ENCODE peak calls at places on chromosomes 11 and 22, in four cellular contexts. Q is AG04450, K is prostate gland, S is ovary. C is an unnamed sample.
A peak's percentile ranks its signal among the peaks of the same experiment; 100 is the strongest.

GRCh38 chr11:17351510-17352176 is at the start of gene NCR3LG1:
- DNase-seq in Q (peak; percentile 36), K (peak; percentile 23), S (peak; percentile 84), C (no peak)

GRCh38 chr22:31141551-31141950 is 1.2 kb upstream of the PLA2G3 start:
- DNase-seq in S (no peak), K (no peak), Q (no peak), C (no peak)

GRCh38 chr11:122101625-122102291 is 14.3 kb downstream of the BLID start:
- DNase-seq in Q (peak; percentile 53), S (peak; percentile 77), K (peak; percentile 51), C (peak; percentile 67)

GRCh38 chr22:49936973-49937757 is 18.7 kb downstream of the CRELD2 start:
- DNase-seq in Q (no peak), K (no peak), S (no peak), C (no peak)

GRCh38 chr11:75527938-75528845 is 2.5 kb upstream of the GDPD5 start:
- DNase-seq in K (no peak), S (no peak), Q (no peak), C (no peak)

GRCh38 chr11:78310500-78310909 is 107.1 kb downstream of the GAB2 start:
- DNase-seq in K (no peak), S (peak; percentile 61), Q (no peak), C (no peak)

GRCh38 chr22:39439170-39439569 is 17.6 kb upstream of the MGAT3 start:
- DNase-seq in S (no peak), K (no peak), Q (no peak), C (peak; percentile 19)

GRCh38 chr22:37635157-37635556 is 4.3 kb upstream of the SH3BP1 start:
- DNase-seq in Q (no peak), S (peak; percentile 36), K (no peak), C (no peak)

GRCh38 chr11:26014456-26015115 is 317.3 kb upstream of the ANO3 start:
- DNase-seq in Q (no peak), K (no peak), S (no peak), C (peak; percentile 43)

GRCh38 chr11:2558861-2559526 is 114.2 kb downstream of the KCNQ1 start:
- DNase-seq in K (no peak), Q (no peak), S (no peak), C (no peak)

GRCh38 chr11:72736452-72737069 is 15.6 kb downstream of the ARAP1 start:
- DNase-seq in S (no peak), Q (no peak), K (no peak), C (no peak)

GRCh38 chr11:69380451-69380901 is 86.5 kb downstream of the MYEOV start:
- DNase-seq in K (no peak), Q (no peak), S (peak; percentile 4), C (no peak)

GRCh38 chr11:22467741-22468140 is 129.6 kb downstream of the SLC17A6 start:
- DNase-seq in K (no peak), Q (no peak), S (no peak), C (no peak)

GRCh38 chr22:27283714-27284113 is 517.8 kb downstream of the MN1 start:
- DNase-seq in Q (no peak), K (no peak), S (no peak), C (no peak)

GRCh38 chr11:78851883-78852586 is 277.4 kb upstream of the NARS2 start:
- DNase-seq in S (no peak), Q (no peak), K (no peak), C (no peak)

GRCh38 chr11:122917311-122917710 is 34.8 kb downstream of the JHY start:
- DNase-seq in K (peak; percentile 27), S (no peak), Q (no peak), C (peak; percentile 74)

GRCh38 chr22:33553493-33553892 is 366.8 kb downstream of the LARGE1 start:
- DNase-seq in Q (no peak), S (no peak), K (no peak), C (no peak)

GRCh38 chr11:76803811-76804600 is 20.9 kb downstream of the TSKU start:
- DNase-seq in K (no peak), Q (no peak), S (no peak), C (no peak)

GRCh38 chr11:110919241-110919893 is 207.1 kb upstream of the ARHGAP20 start:
- DNase-seq in Q (no peak), S (no peak), K (no peak), C (no peak)

GRCh38 chr11:117524784-117525183 is 197.1 kb downstream of the CEP164 start:
- DNase-seq in K (no peak), S (no peak), Q (no peak), C (no peak)

GRCh38 chr11:38791346-38791961 is 2193.4 kb upstream of the RAG2 start:
- DNase-seq in S (no peak), K (peak; percentile 42), Q (peak; percentile 36), C (peak; percentile 44)

GRCh38 chr11:130037058-130037457 is 32.6 kb upstream of the APLP2 start:
- DNase-seq in S (no peak), K (no peak), Q (no peak), C (peak; percentile 89)

GRCh38 chr11:69351460-69351859 is 57.5 kb downstream of the MYEOV start:
- DNase-seq in S (no peak), K (no peak), Q (no peak), C (peak; percentile 83)

GRCh38 chr11:86460461-86461404 is 86.0 kb downstream of the CCDC81 start:
- DNase-seq in K (no peak), Q (no peak), S (no peak), C (peak; percentile 44)

GRCh38 chr22:22168190-22168940 is 76.2 kb upstream of the VPREB1 start:
- DNase-seq in K (no peak), S (no peak), Q (peak; percentile 50), C (peak; percentile 18)

GRCh38 chr11:26985941-26986340 is 8.0 kb upstream of the FIBIN start:
- DNase-seq in S (no peak), K (no peak), Q (no peak), C (no peak)

GRCh38 chr11:36868380-36868779 is 270.3 kb upstream of the RAG2 start:
- DNase-seq in Q (no peak), K (no peak), S (no peak), C (peak; percentile 91)

GRCh38 chr11:100875521-100875869 is 188.4 kb downstream of the ARHGAP42 start:
- DNase-seq in Q (no peak), K (no peak), S (no peak), C (no peak)

GRCh38 chr22:40334899-40335298 is 11.4 kb upstream of the ADSL start:
- DNase-seq in K (no peak), Q (no peak), S (no peak), C (no peak)

GRCh38 chr22:17118342-17118741 is 2.8 kb downstream of the TMEM121B start:
- DNase-seq in Q (no peak), S (no peak), K (no peak), C (no peak)

GRCh38 chr22:17115927-17116326 is 5.2 kb downstream of the TMEM121B start:
- DNase-seq in K (peak; percentile 77), S (no peak), Q (no peak), C (no peak)

GRCh38 chr22:17116931-17117330 is 4.2 kb downstream of the TMEM121B start:
- DNase-seq in Q (no peak), K (no peak), S (no peak), C (no peak)

GRCh38 chr22:17117890-17118289 is 3.3 kb downstream of the TMEM121B start:
- DNase-seq in S (no peak), K (no peak), Q (no peak), C (no peak)

DNA sequence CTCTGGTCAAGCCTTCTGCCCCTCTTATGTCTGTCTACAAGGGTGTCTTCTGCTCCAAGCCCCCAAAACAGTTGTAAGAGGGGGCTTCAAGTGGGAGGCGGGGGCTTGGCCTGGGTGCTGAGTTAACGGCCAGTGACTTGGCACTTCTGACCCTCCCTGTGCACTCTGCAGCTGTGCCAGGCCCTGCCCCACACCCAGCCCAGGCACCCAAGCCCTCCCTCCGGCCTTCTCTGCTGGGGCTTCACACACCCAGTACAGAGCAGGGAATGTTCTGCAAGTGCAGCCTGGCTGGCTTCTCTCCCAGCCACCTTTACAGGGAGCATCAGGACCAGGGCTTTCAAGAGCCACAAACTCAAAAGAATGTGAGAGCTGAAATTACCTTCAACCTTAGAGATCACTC is 3.8 kb downstream of the TMEM121B start:
- DNase-seq in Q (no peak), S (no peak), K (no peak), C (no peak)
- H3K27ac ChIP-seq in Q (no peak overlapping the region), S (no peak overlapping the region), K (peak overlapping the region; percentile 83), C (no peak overlapping the region)

GRCh38 chr22:47091921-47092700 is 329.7 kb downstream of the TBC1D22A start:
- DNase-seq in S (no peak), Q (no peak), K (no peak), C (no peak)

GRCh38 chr22:47089374-47089773 is 326.9 kb downstream of the TBC1D22A start:
- DNase-seq in S (no peak), K (no peak), Q (no peak), C (no peak)

GRCh38 chr22:47089796-47090460 is 327.5 kb downstream of the TBC1D22A start:
- DNase-seq in Q (no peak), K (no peak), S (no peak), C (no peak)

GRCh38 chr22:47091241-47091691 is 328.8 kb downstream of the TBC1D22A start:
- DNase-seq in Q (no peak), S (no peak), K (no peak), C (no peak)

GRCh38 chr22:47090591-47091240 is 328.3 kb downstream of the TBC1D22A start:
- DNase-seq in Q (peak; percentile 24), K (no peak), S (no peak), C (no peak)
- H3K27ac ChIP-seq in Q (no peak overlapping the region), K (no peak overlapping the region), S (no peak overlapping the region), C (no peak overlapping the region)

DNA sequence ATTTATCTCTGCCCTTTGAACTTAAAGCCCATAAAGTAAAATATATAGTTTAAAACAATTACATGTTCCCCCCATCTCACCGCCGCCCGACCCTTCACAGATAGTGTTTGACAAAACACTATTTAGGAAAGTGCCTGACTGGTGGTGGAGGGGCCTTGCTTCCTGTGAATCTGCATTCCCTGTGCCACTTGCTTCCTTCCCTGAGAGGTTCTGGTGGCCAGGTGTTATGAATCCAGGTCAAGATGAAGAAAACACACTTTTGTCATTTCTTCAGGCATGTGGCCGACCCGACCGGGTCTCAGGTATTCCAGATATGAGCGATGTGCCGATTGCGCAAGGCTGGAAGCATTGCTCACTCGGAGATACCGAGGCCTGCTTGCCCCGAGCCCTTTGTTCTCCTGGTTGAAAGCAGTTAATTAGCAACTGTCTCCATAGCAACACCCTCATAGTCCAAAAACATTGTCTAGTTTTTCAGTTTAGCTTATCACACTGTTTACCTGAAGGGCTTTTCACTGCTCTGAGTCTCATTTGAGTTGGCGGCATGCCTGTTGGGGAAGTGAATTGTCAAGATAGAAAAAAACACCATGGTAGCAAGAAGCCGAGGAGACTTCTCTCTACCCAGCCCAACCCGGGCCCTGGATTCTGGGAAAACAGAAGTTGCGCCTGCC is 128.3 kb downstream of the TEAD1 start:
- DNase-seq in Q (no peak), K (peak; percentile 84), S (peak; percentile 70), C (peak; percentile 99)
- H3K27ac ChIP-seq in Q (peak overlapping the region; percentile 82), K (peak overlapping the region; percentile 26), S (no peak overlapping the region), C (peak overlapping the region; percentile 78)

DNA sequence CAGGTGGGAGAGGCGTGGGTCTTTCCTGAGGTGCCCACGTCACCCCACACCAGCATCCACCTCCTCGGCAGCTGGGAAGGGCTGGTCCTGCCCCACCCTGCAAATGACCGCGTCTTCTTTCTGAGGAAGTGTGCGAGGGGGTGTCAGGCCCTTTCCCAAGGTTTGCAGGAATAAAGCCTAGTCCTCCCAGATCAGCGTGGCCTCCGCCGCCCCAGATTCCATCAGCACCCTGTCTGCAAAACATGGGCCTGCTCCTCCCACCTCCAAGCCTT is 14.4 kb upstream of the SLC39A13 start:
- DNase-seq in K (no peak), Q (no peak), S (no peak), C (no peak)
- H3K27ac ChIP-seq in K (peak overlapping the region; percentile 51), Q (peak overlapping the region; percentile 89), S (no peak overlapping the region), C (no peak overlapping the region)

GRCh38 chr11:353315-353857 is 15.9 kb upstream of the B4GALNT4 start:
- DNase-seq in Q (peak; percentile 63), K (peak; percentile 88), S (peak; percentile 85), C (no peak)
- H3K27ac ChIP-seq in Q (peak overlapping the region; percentile 75), K (peak overlapping the region; percentile 88), S (peak overlapping the region; percentile 58), C (peak overlapping the region; percentile 30)

GRCh38 chr11:105960252-105961245 is 61.5 kb downstream of the MSANTD4 start:
- DNase-seq in Q (no peak), S (no peak), K (no peak), C (no peak)
- H3K27ac ChIP-seq in Q (no peak overlapping the region), S (no peak overlapping the region), K (no peak overlapping the region), C (no peak overlapping the region)

C was measured in foreskin keratinocyte.